ENCODE peak calls at places on chromosome 1, in eight cellular contexts. L is HCT116, Y is GM12891, Q is GM12892, M is sigmoid colon, S is stomach, O is breast epithelium, G is GM23338. H is an unnamed sample.

GRCh38 chr1:177228721-177229088 is 57.9 kb downstream of the BRINP2 start:
- DNase-seq in L (no peak), Y (no peak), Q (no peak), M (no peak), S (no peak), O (no peak), G (no peak), H (no peak)

GRCh38 chr1:212432706-212433576 is at the start of gene NENF:
- DNase-seq in L (peak; percentile 48), Y (peak; percentile 94), Q (peak; percentile 96), M (peak; percentile 90), S (peak; percentile 88), O (peak; percentile 70), G (peak; percentile 87), H (peak; percentile 97)

GRCh38 chr1:62746086-62746808 is 37.7 kb upstream of the ATG4C start:
- DNase-seq in L (peak; percentile 31), Y (no peak), Q (no peak), M (no peak), S (no peak), O (no peak), G (peak; percentile 65), H (no peak)

GRCh38 chr1:188709146-188709545 is 1768.5 kb downstream of the BRINP3 start:
- DNase-seq in L (no peak), Y (no peak), Q (no peak), M (no peak), S (no peak), O (no peak), G (no peak), H (no peak)

GRCh38 chr1:232508161-232508661 is 121.7 kb downstream of the SIPA1L2 start:
- DNase-seq in L (no peak), Y (no peak), Q (no peak), M (no peak), S (no peak), O (no peak), G (peak; percentile 12), H (no peak)

GRCh38 chr1:184629261-184629660 is 125.4 kb downstream of the EDEM3 start:
- DNase-seq in L (no peak), Y (no peak), Q (no peak), M (no peak), S (no peak), O (no peak), G (no peak), H (no peak)

GRCh38 chr1:50975436-50975835 is 5.4 kb downstream of the CDKN2C start:
- DNase-seq in L (no peak), Y (no peak), Q (no peak), M (no peak), S (no peak), O (no peak), G (no peak), H (no peak)

GRCh38 chr1:50724626-50725286 is 235.3 kb downstream of the FAF1 start:
- DNase-seq in L (no peak), Y (peak; percentile 28), Q (no peak), M (no peak), S (no peak), O (no peak), G (no peak), H (no peak)

GRCh38 chr1:16922466-16922865 is 735 bp downstream of the CROCC start:
- DNase-seq in L (no peak), Y (no peak), Q (no peak), M (no peak), S (no peak), O (no peak), G (no peak), H (no peak)

GRCh38 chr1:16924216-16924918 is 2.6 kb downstream of the CROCC start:
- DNase-seq in L (no peak), Y (no peak), Q (no peak), M (peak; percentile 63), S (no peak), O (no peak), G (no peak), H (no peak)

GRCh38 chr1:16920951-16921350 is 780 bp upstream of the CROCC start:
- DNase-seq in L (no peak), Y (no peak), Q (no peak), M (no peak), S (no peak), O (no peak), G (no peak), H (no peak)

GRCh38 chr1:16922885-16923431 is 1.2 kb downstream of the CROCC start:
- DNase-seq in L (no peak), Y (no peak), Q (no peak), M (no peak), S (no peak), O (no peak), G (peak; percentile 46), H (no peak)

DNA sequence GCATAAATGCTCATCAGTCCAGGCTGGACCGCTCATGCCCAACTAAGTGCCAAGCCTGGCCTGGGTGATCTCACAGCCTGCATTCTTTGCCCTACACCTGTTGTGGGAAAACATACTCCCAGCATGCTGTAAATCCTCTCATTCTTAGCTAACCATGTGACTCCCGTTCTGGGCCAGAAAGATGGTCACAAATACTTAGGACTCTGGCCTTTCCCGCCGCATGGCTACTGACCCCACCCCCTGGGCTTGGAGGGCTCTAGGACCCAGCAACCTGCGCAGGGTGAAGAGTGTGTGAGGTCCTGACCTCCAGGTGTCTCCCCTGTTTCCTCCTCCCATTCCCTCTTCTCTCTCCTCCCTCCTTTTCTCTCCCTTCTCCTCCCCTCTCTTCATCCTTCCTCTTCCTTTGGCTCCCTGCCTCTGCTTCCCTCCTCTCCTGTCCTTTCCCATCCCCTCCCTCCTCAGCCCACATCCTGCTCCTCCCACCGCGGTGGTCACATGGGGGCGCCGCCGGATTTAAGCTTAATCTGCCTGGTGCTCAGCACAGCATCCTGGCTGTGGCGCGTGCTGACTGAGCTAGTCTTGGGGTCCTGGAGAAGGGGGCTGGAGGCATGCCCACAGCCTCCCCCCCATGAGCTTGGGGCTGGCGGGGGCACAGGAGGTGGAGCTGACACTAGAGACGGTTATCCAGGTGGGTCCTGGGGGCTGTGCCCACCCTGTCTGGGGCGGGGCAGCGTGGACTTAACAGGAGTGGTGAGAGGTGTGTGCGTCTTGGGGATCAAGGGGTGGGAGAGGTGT is at the start of gene CROCC:
- DNase-seq in L (no peak), Y (no peak), Q (no peak), M (peak; percentile 69), S (no peak), O (no peak), G (peak; percentile 100), H (no peak)
- TF ChIP-seq POLR2AphosphoS5 in L (no peak), Y (no peak), Q (no peak), M (no peak), S (no peak), O (no peak), G (peak; percentile 100), H (no peak)

DNA sequence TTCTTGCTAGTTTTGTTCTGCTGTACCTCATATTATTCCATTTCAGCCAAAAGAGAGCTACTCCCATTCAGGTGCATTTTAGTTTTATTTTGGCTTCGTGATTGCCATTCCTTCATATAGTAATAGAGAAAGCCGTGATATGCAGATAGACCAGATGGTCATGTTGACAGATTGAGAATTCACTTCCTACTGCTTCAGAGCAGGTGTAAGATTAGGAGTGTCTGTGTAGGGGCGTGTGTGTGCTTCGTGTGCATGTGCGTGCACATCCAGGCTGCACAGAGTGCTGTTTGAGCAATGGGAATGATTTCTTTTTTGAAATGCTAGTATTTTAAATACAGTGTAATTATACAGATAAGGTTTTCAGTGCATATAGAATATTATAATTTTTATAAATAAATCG is 10.3 kb downstream of the NFIA start:
- DNase-seq in L (no peak), Y (no peak), Q (no peak), M (no peak), S (no peak), O (no peak), G (no peak), H (no peak)
- TF ChIP-seq POLR2AphosphoS5 in L (no peak), Y (no peak), Q (no peak), M (no peak), S (no peak), O (no peak), G (no peak), H (no peak)

GRCh38 chr1:33348676-33349080 is 27.8 kb upstream of the A3GALT2 start:
- DNase-seq in L (no peak), Y (no peak), Q (no peak), M (peak; percentile 65), S (no peak), O (no peak), G (no peak), H (no peak)
- TF ChIP-seq POLR2AphosphoS5 in L (peak; percentile 18), Y (no peak), Q (no peak), M (no peak), S (no peak), O (no peak), G (no peak), H (no peak)

GRCh38 chr1:151287767-151288500 is 5.8 kb downstream of the ZNF687 start:
- DNase-seq in L (no peak), Y (no peak), Q (no peak), M (no peak), S (no peak), O (no peak), G (no peak), H (peak; percentile 77)

GRCh38 chr1:151286619-151287340 is 4.7 kb downstream of the ZNF687 start:
- DNase-seq in L (no peak), Y (no peak), Q (no peak), M (no peak), S (no peak), O (no peak), G (no peak), H (no peak)

GRCh38 chr1:151289080-151289935 is 7.2 kb downstream of the ZNF687 start:
- DNase-seq in L (no peak), Y (no peak), Q (no peak), M (no peak), S (no peak), O (no peak), G (no peak), H (peak; percentile 61)

GRCh38 chr1:151288502-151288901 is 6.4 kb downstream of the ZNF687 start:
- DNase-seq in L (no peak), Y (no peak), Q (no peak), M (no peak), S (no peak), O (no peak), G (no peak), H (no peak)

GRCh38 chr1:151287341-151287699 is 5.2 kb downstream of the ZNF687 start:
- DNase-seq in L (no peak), Y (no peak), Q (no peak), M (no peak), S (no peak), O (no peak), G (no peak), H (no peak)
- TF ChIP-seq POLR2AphosphoS5 in L (no peak), Y (no peak), Q (no peak), M (no peak), S (no peak), O (no peak), G (no peak), H (no peak)

DNA sequence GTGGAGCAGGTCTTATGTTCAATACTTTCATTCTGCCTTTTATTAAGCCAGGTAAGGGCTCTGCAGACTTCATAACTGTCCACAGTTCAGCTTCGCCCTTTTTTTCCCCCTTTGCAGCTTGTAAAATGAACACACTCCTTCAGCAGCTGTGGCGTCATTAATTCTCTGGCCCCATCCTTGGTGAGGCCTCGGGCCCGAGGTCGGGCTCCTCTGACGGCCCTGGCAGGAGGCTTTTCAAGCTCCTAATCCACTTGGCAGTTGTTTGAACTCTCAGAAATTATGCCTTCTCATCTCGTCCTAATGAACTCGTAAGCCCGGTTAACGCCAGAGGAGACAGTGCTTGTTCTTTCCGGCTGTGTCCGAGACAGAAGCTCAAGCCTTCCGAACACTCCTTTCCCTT is 18.2 kb upstream of the EPHA8 start:
- DNase-seq in L (no peak), Y (no peak), Q (no peak), M (no peak), S (no peak), O (no peak), G (no peak), H (no peak)
- TF ChIP-seq POLR2AphosphoS5 in L (no peak), Y (no peak), Q (no peak), M (no peak), S (no peak), O (no peak), G (no peak), H (no peak)